ENCODE peak calls at places on chromosomes 11 and 22, in five cellular contexts. H, P, D, Z and M are unnamed samples.
A peak's percentile ranks its signal among the peaks of the same experiment; 100 is the strongest.

GRCh38 chr22:22827187-22827948 is 60.2 kb upstream of the IGLL5 start:
- DNase-seq in H (no peak), D (no peak), Z (no peak), P (no peak), M (no peak)

GRCh38 chr11:79046365-79046764 is 394.5 kb downstream of the TENM4 start:
- DNase-seq in D (no peak), H (no peak), P (no peak), Z (no peak), M (no peak)

GRCh38 chr11:118870396-118871343 is 13.0 kb upstream of the CXCR5 start:
- DNase-seq in Z (no peak), H (no peak), P (no peak), D (no peak), M (no peak)

GRCh38 chr11:100525635-100526034 is 161.5 kb upstream of the ARHGAP42 start:
- DNase-seq in Z (no peak), H (no peak), D (no peak), P (no peak), M (peak; percentile 61)

GRCh38 chr11:46617451-46618314 is at the start of gene ATG13:
- DNase-seq in D (peak; percentile 87), Z (peak; percentile 58), P (peak; percentile 23), H (no peak), M (peak; percentile 75)

GRCh38 chr11:267491-267994 is 10.7 kb upstream of the NLRP6 start:
- DNase-seq in H (no peak), P (no peak), Z (peak; percentile 40), D (no peak), M (no peak)

GRCh38 chr11:107182983-107183382 is 164.7 kb upstream of the GUCY1A2 start:
- DNase-seq in H (no peak), D (no peak), P (no peak), Z (no peak), M (no peak)

GRCh38 chr11:65662802-65663633 is at the start of gene RELA:
- DNase-seq in H (peak; percentile 89), Z (peak; percentile 87), D (peak; percentile 96), P (no peak), M (peak; percentile 92)

GRCh38 chr11:2535673-2536439 is 91.0 kb downstream of the KCNQ1 start:
- DNase-seq in P (no peak), D (no peak), Z (no peak), H (no peak), M (no peak)

GRCh38 chr11:57426754-57427691 is at the start of gene SLC43A3:
- DNase-seq in H (peak; percentile 17), D (peak; percentile 74), Z (peak; percentile 58), P (peak; percentile 23), M (peak; percentile 79)

GRCh38 chr11:36361901-36362391 is 65.9 kb downstream of the PRR5L start:
- DNase-seq in D (peak; percentile 92), H (no peak), P (peak; percentile 54), Z (peak; percentile 56), M (peak; percentile 52)

GRCh38 chr11:94803491-94803890 is 35.3 kb downstream of the AMOTL1 start:
- DNase-seq in H (no peak), P (no peak), D (no peak), Z (no peak), M (no peak)

GRCh38 chr11:94800394-94800793 is 32.2 kb downstream of the AMOTL1 start:
- DNase-seq in Z (no peak), P (no peak), H (no peak), D (no peak), M (no peak)

GRCh38 chr11:94804874-94805273 is 36.7 kb downstream of the AMOTL1 start:
- DNase-seq in D (no peak), P (no peak), H (no peak), Z (no peak), M (no peak)

GRCh38 chr11:94801866-94802460 is 33.8 kb downstream of the AMOTL1 start:
- DNase-seq in Z (no peak), P (no peak), D (no peak), H (no peak), M (no peak)

GRCh38 chr11:94802501-94802900 is 34.3 kb downstream of the AMOTL1 start:
- DNase-seq in P (no peak), D (no peak), Z (no peak), H (no peak), M (no peak)
- H2AK5ac ChIP-seq in P (no peak overlapping the region), D (no peak overlapping the region), Z (no peak overlapping the region), H (no peak overlapping the region), M (no peak overlapping the region)

DNA sequence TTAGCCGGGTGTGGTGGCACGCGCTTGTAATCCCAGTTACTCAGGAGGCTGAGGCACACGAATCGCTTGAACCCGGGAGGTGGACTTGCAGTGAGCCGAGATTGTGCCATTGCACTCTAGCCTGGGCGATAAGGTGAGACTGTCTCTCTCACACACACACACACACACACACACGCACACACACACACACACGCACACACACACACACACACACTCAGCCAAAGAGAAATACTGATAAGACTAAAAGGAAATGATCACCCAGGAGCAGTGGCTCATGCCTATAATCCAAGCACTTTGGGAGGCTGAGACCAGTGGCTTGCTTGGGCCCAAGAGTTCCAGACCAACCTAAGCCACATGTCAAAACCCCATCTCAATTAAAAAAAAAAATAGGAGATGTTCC is 20.8 kb downstream of the HSPA8 start:
- DNase-seq in D (no peak), Z (no peak), H (no peak), P (no peak), M (no peak)
- H3K14ac ChIP-seq in D (no peak overlapping the region), Z (no peak overlapping the region), H (no peak overlapping the region), P (no peak overlapping the region), M (no peak overlapping the region)

GRCh38 chr11:106133529-106133928 is 56.1 kb downstream of the AASDHPPT start:
- DNase-seq in H (no peak), Z (no peak), P (no peak), D (no peak), M (no peak)
- H2BK12ac ChIP-seq in H (no peak overlapping the region), Z (no peak overlapping the region), P (no peak overlapping the region), D (no peak overlapping the region), M (no peak overlapping the region)

GRCh38 chr11:63532799-63533475 is 3.7 kb upstream of the PLAAT4 start:
- DNase-seq in P (no peak), D (no peak), Z (peak; percentile 16), H (no peak), M (peak; percentile 49)

GRCh38 chr11:63532150-63532549 is 4.5 kb upstream of the PLAAT4 start:
- DNase-seq in H (no peak), Z (no peak), P (no peak), D (no peak), M (no peak)

GRCh38 chr11:63527667-63528066 is 8.9 kb upstream of the PLAAT4 start:
- DNase-seq in P (no peak), D (no peak), H (no peak), Z (no peak), M (no peak)

GRCh38 chr11:63534076-63534475 is 2.5 kb upstream of the PLAAT4 start:
- DNase-seq in D (no peak), H (no peak), P (no peak), Z (peak; percentile 17), M (no peak)

GRCh38 chr11:63530021-63530420 is 6.6 kb upstream of the PLAAT4 start:
- DNase-seq in H (no peak), D (no peak), Z (no peak), P (no peak), M (peak; percentile 43)
- H2AK5ac ChIP-seq in H (no peak overlapping the region), D (peak overlapping the region; percentile 99), Z (peak overlapping the region; percentile 91), P (peak overlapping the region; percentile 93), M (no peak overlapping the region)

GRCh38 chr11:111938687-111939160 is 1.6 kb downstream of the DIXDC1 start:
- DNase-seq in P (no peak), Z (peak; percentile 18), D (peak; percentile 81), H (no peak), M (peak; percentile 67)
- H3K14ac ChIP-seq in P (no peak overlapping the region), Z (no peak overlapping the region), D (no peak overlapping the region), H (no peak overlapping the region), M (no peak overlapping the region)